ENCODE peak calls at places on chromosomes 13 and 19, in nine cellular contexts. L is left cardiac atrium; V is C1 segment of cervical spinal cord; U is HT1080; P is mesothelial cell of epicardium; K is Kasumi-1; Y is NCI-H1092 treated with DMSO at 0.1 percent for 48 hours; C is thoracic aorta; T is activated CD8-positive, alpha-beta T cell treated with anti-CD3 and anti-CD28 coated beads for 36 hours. O is an unnamed sample.
A peak's percentile ranks its signal among the peaks of the same experiment; 100 is the strongest.

GRCh38 chr13:111519041-111519440 is 198.6 kb downstream of the TEX29 start:
- DNase-seq in L (no peak), V (no peak), U (no peak), P (no peak), K (no peak), Y (no peak), C (no peak), T (no peak), O (no peak)

GRCh38 chr19:17952041-17952976 is 14.6 kb upstream of the KCNN1 start:
- DNase-seq in L (no peak), V (no peak), U (no peak), P (peak; percentile 57), K (no peak), Y (peak; percentile 35), C (no peak), T (no peak), O (no peak)

GRCh38 chr13:39144941-39145533 is 106.8 kb downstream of the NHLRC3 start:
- DNase-seq in L (peak; percentile 46), V (peak; percentile 10), U (peak; percentile 47), P (peak; percentile 49), K (peak; percentile 23), Y (no peak), C (no peak), T (peak; percentile 50), O (peak; percentile 64)

GRCh38 chr19:27672309-27673047 is 1540.5 kb downstream of the UQCRFS1 start:
- DNase-seq in L (peak; percentile 35), V (no peak), U (no peak), P (no peak), K (no peak), Y (no peak), C (no peak), T (no peak), O (no peak)

GRCh38 chr13:66210677-66211076 is 1019.5 kb downstream of the PCDH9 start:
- DNase-seq in L (no peak), V (no peak), U (peak; percentile 86), P (no peak), K (no peak), Y (no peak), C (no peak), T (no peak), O (no peak)

GRCh38 chr13:106573279-106573831 is 5.4 kb upstream of the ARGLU1 start:
- DNase-seq in L (no peak), V (no peak), U (no peak), P (no peak), K (no peak), Y (no peak), C (no peak), T (no peak), O (no peak)

GRCh38 chr19:39401549-39402416 is 4.9 kb upstream of the ZFP36 start:
- DNase-seq in L (peak; percentile 66), V (peak; percentile 21), U (peak; percentile 61), P (no peak), K (no peak), Y (no peak), C (no peak), T (peak; percentile 95), O (peak; percentile 86)

GRCh38 chr13:91297503-91297902 is 50.0 kb upstream of the MIR17HG start:
- DNase-seq in L (no peak), V (no peak), U (no peak), P (no peak), K (no peak), Y (no peak), C (no peak), T (no peak), O (no peak)

GRCh38 chr19:49355890-49356289 is 6.3 kb downstream of the TEAD2 start:
- DNase-seq in L (peak; percentile 67), V (no peak), U (no peak), P (no peak), K (peak; percentile 42), Y (no peak), C (no peak), T (peak; percentile 17), O (peak; percentile 35)

GRCh38 chr13:33194820-33195692 is 90.5 kb downstream of the STARD13 start:
- DNase-seq in L (no peak), V (no peak), U (peak; percentile 61), P (no peak), K (no peak), Y (no peak), C (peak; percentile 29), T (no peak), O (no peak)

GRCh38 chr19:13506550-13506878 is 235 bp upstream of the CACNA1A start:
- DNase-seq in L (no peak), V (peak; percentile 26), U (no peak), P (no peak), K (no peak), Y (no peak), C (no peak), T (peak; percentile 8), O (no peak)

GRCh38 chr13:32408999-32409313 is 19.0 kb downstream of the N4BP2L1 start:
- DNase-seq in L (no peak), V (no peak), U (no peak), P (no peak), K (no peak), Y (peak; percentile 44), C (no peak), T (no peak), O (no peak)

GRCh38 chr13:39676315-39676876 is 20.9 kb downstream of the COG6 start:
- DNase-seq in L (no peak), V (no peak), U (no peak), P (no peak), K (peak; percentile 6), Y (peak; percentile 20), C (no peak), T (peak; percentile 44), O (peak; percentile 23)

GRCh38 chr13:57633950-57634828 is 2.6 kb downstream of the PCDH17 start:
- DNase-seq in L (peak; percentile 29), V (peak; percentile 79), U (no peak), P (no peak), K (no peak), Y (no peak), C (no peak), T (peak; percentile 1), O (no peak)

GRCh38 chr13:108528303-108528702 is 101.1 kb upstream of the MYO16 start:
- DNase-seq in L (no peak), V (no peak), U (no peak), P (no peak), K (no peak), Y (peak; percentile 2), C (no peak), T (no peak), O (no peak)

GRCh38 chr13:50085063-50085462 is 69.8 kb downstream of the KCNRG start:
- DNase-seq in L (no peak), V (no peak), U (peak; percentile 38), P (no peak), K (peak; percentile 65), Y (no peak), C (no peak), T (no peak), O (no peak)

GRCh38 chr19:45340232-45340898 is at the start of gene KLC3:
- DNase-seq in L (no peak), V (no peak), U (no peak), P (peak; percentile 74), K (no peak), Y (no peak), C (no peak), T (peak; percentile 37), O (peak; percentile 19)

GRCh38 chr13:79779761-79780160 is 298.8 kb downstream of the NDFIP2 start:
- DNase-seq in L (peak; percentile 24), V (no peak), U (peak; percentile 9), P (no peak), K (peak; percentile 12), Y (no peak), C (no peak), T (no peak), O (no peak)

GRCh38 chr19:4069331-4069959 is 2.7 kb upstream of the ZBTB7A start:
- DNase-seq in L (peak; percentile 70), V (no peak), U (no peak), P (no peak), K (no peak), Y (no peak), C (no peak), T (peak; percentile 87), O (peak; percentile 59)

GRCh38 chr13:44197791-44198770 is 175.5 kb upstream of the SERP2 start:
- DNase-seq in L (no peak), V (no peak), U (peak; percentile 19), P (no peak), K (no peak), Y (peak; percentile 13), C (no peak), T (peak; percentile 68), O (peak; percentile 65)

GRCh38 chr19:42121036-42121621 is 11.1 kb downstream of the POU2F2 start:
- DNase-seq in L (no peak), V (no peak), U (no peak), P (no peak), K (peak; percentile 25), Y (no peak), C (no peak), T (peak; percentile 54), O (peak; percentile 30)

GRCh38 chr13:50577806-50578205 is 265.7 kb downstream of the DLEU7 start:
- DNase-seq in L (no peak), V (no peak), U (no peak), P (no peak), K (no peak), Y (no peak), C (no peak), T (no peak), O (no peak)

GRCh38 chr13:96967248-96967745 is 27.0 kb downstream of the OXGR1 start:
- DNase-seq in L (no peak), V (no peak), U (peak; percentile 53), P (no peak), K (no peak), Y (no peak), C (no peak), T (no peak), O (no peak)

GRCh38 chr13:31742102-31742695 is 2.9 kb downstream of the RXFP2 start:
- DNase-seq in L (peak; percentile 49), V (peak; percentile 19), U (peak; percentile 62), P (peak; percentile 81), K (peak; percentile 29), Y (peak; percentile 29), C (no peak), T (peak; percentile 72), O (peak; percentile 72)

GRCh38 chr19:3188627-3189596 is 3.2 kb downstream of the NCLN start:
- DNase-seq in L (peak; percentile 25), V (no peak), U (no peak), P (no peak), K (peak; percentile 41), Y (no peak), C (no peak), T (no peak), O (no peak)

GRCh38 chr13:20136781-20137703 is 23.8 kb downstream of the GJA3 start:
- DNase-seq in L (no peak), V (no peak), U (no peak), P (peak; percentile 57), K (no peak), Y (no peak), C (no peak), T (peak; percentile 62), O (peak; percentile 61)

GRCh38 chr19:2554856-2555255 is 78.9 kb downstream of the GADD45B start:
- DNase-seq in L (no peak), V (no peak), U (peak; percentile 40), P (no peak), K (no peak), Y (no peak), C (no peak), T (no peak), O (no peak)

O was measured in activated naive CD4-positive, alpha-beta T cell treated with anti-CD3 and anti-CD28 coated beads for 36 hours.